ENCODE peak calls at places on chromosome 1, in ten cellular contexts. L is epithelial cell of esophagus, T is dorsolateral prefrontal cortex, J is IMR-90, A is left ventricle myocardium inferior, M is HFF-Myc, G is uterus, D is mammary epithelial cell, V is kidney epithelial cell, Y is WERI-Rb-1. X is an unnamed sample.

GRCh38 chr1:211353562-211354212 is 27.1 kb downstream of the TRAF5 start:
- DNase-seq in J (no peak), L (no peak), V (no peak), T (no peak), A (no peak), G (no peak), D (no peak), M (no peak), Y (no peak), X (no peak)

GRCh38 chr1:31038360-31038759 is 27.2 kb downstream of the PUM1 start:
- DNase-seq in A (no peak), G (no peak), V (no peak), L (peak), J (peak), M (no peak), T (no peak), Y (no peak), D (peak), X (peak)

GRCh38 chr1:2610036-2610720 is 22.6 kb downstream of the MMEL1 start:
- DNase-seq in M (no peak), G (no peak), Y (no peak), T (peak), L (no peak), V (no peak), A (no peak), J (no peak), D (no peak), X (no peak)

GRCh38 chr1:12619396-12620141 is 1.6 kb upstream of the DHRS3 start:
- DNase-seq in T (peak), G (peak), J (peak), M (peak), L (peak), Y (peak), D (peak), V (peak), A (peak), X (no peak)

GRCh38 chr1:37255868-37256267 is 218.5 kb upstream of the ZC3H12A start:
- DNase-seq in T (no peak), Y (no peak), G (no peak), M (no peak), V (no peak), L (no peak), A (no peak), J (no peak), D (no peak), X (no peak)

GRCh38 chr1:30200161-30200560 is 523.2 kb downstream of the MATN1 start:
- DNase-seq in Y (no peak), M (no peak), D (peak), T (no peak), L (no peak), A (no peak), J (no peak), G (no peak), V (no peak), X (no peak)

GRCh38 chr1:208065862-208066261 is 154.9 kb upstream of the CD34 start:
- DNase-seq in V (no peak), A (no peak), T (no peak), Y (no peak), D (no peak), J (peak), L (peak), G (no peak), M (no peak), X (no peak)

GRCh38 chr1:107326823-107327445 is 186.1 kb downstream of the NTNG1 start:
- DNase-seq in T (peak), M (no peak), L (peak), Y (peak), J (no peak), A (no peak), D (peak), G (no peak), V (no peak), X (no peak)

GRCh38 chr1:201774224-201774982 is 54.6 kb upstream of the IPO9 start:
- DNase-seq in D (peak), G (no peak), L (peak), Y (no peak), A (no peak), T (no peak), J (peak), M (no peak), V (no peak), X (no peak)

GRCh38 chr1:199862047-199862446 is 165.5 kb upstream of the NR5A2 start:
- DNase-seq in L (no peak), A (no peak), V (no peak), M (no peak), J (no peak), D (no peak), G (no peak), T (no peak), Y (no peak), X (no peak)

GRCh38 chr1:47201179-47201578 is 11.3 kb upstream of the PDZK1IP1 start:
- DNase-seq in T (no peak), A (no peak), Y (no peak), M (no peak), V (no peak), J (peak), L (no peak), D (no peak), G (no peak), X (no peak)

GRCh38 chr1:15703562-15703961 is 19.4 kb downstream of the PLEKHM2 start:
- DNase-seq in A (peak), D (peak), M (peak), G (peak), V (peak), T (peak), J (peak), Y (no peak), L (peak), X (peak)

GRCh38 chr1:39633422-39633821 is 6.0 kb downstream of the HEYL start:
- DNase-seq in A (no peak), G (no peak), M (no peak), T (no peak), L (no peak), D (no peak), V (no peak), Y (no peak), J (no peak), X (no peak)

GRCh38 chr1:39635205-39635870 is 4.1 kb downstream of the HEYL start:
- DNase-seq in T (no peak), A (peak), L (no peak), D (no peak), V (no peak), M (no peak), G (peak), Y (peak), J (no peak), X (no peak)

GRCh38 chr1:39628807-39629347 is 10.6 kb downstream of the HEYL start:
- DNase-seq in D (no peak), L (no peak), M (no peak), Y (no peak), T (no peak), V (no peak), J (no peak), A (no peak), G (no peak), X (no peak)

GRCh38 chr1:39632491-39633417 is 6.7 kb downstream of the HEYL start:
- DNase-seq in Y (peak), J (peak), D (no peak), A (peak), V (no peak), L (peak), M (no peak), T (no peak), G (peak), X (no peak)

GRCh38 chr1:39631361-39632331 is 7.8 kb downstream of the HEYL start:
- DNase-seq in L (peak), T (no peak), G (no peak), V (no peak), J (no peak), A (no peak), D (no peak), Y (no peak), M (no peak), X (no peak)
- TF ChIP-seq CTCF in L (no peak), T (no peak), G (no peak), V (no peak), J (no peak), A (no peak), D (no peak), Y (no peak), M (no peak), X (no peak)

DNA sequence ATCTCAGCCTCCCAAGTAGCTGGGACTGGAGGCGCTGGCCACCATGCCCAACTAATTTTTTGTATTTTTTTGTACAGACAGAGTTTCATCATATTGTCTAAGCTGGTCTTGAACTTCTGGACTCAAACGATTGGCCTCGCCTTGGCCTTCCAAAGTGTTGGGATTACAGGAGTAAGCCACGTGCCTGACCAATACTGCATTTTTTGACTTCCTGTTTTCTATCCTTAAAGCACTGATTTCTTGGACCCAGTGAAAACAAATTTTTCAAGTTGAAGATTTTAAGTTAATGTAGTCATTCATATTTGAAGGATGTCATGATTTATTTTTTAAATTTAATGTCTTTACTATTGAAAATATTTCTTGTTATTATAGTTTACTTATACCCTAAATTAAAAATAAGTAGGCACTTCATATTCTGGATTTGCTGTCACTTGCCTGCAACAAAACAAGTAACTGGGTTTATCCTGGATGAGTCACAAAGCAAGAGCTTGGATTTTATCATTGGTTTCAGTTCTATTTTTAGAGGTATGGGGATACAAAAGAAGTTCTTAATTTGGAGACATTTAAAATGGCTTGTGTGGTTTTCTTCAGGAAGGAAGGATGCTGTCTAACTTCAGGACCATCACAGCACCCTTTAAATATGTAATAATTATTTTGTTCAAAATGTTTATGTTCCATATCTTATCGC is 2.2 kb upstream of the VPS45 start:
- DNase-seq in L (peak), D (peak), Y (no peak), T (no peak), A (no peak), J (peak), M (no peak), V (no peak), G (no peak), X (peak)
- H3K4me3 ChIP-seq in L (no peak), D (no peak), Y (no peak), T (peak), A (peak), J (no peak), M (no peak), V (no peak), G (no peak), X (no peak)

GRCh38 chr1:17849216-17849615 is 94.1 kb downstream of the ACTL8 start:
- DNase-seq in A (no peak), J (peak), Y (no peak), V (no peak), D (no peak), L (no peak), M (no peak), T (no peak), G (no peak), X (no peak)
- TF ChIP-seq CTCF in A (peak), J (peak), Y (peak), V (peak), D (peak), L (no peak), M (peak), T (no peak), G (no peak), X (peak)

GRCh38 chr1:64917328-64917861 is 49.0 kb downstream of the JAK1 start:
- DNase-seq in J (peak), D (peak), Y (no peak), M (peak), T (no peak), L (peak), V (peak), A (peak), G (peak), X (peak)
- H3K4me3 ChIP-seq in J (no peak), D (no peak), Y (no peak), M (no peak), T (no peak), L (no peak), V (no peak), A (no peak), G (no peak), X (no peak)

GRCh38 chr1:241846862-241847539 is 1.0 kb upstream of the EXO1 start:
- DNase-seq in G (no peak), A (no peak), L (no peak), Y (no peak), T (no peak), J (no peak), V (no peak), D (no peak), M (no peak), X (no peak)

GRCh38 chr1:241849345-241849695 is 1.3 kb downstream of the EXO1 start:
- DNase-seq in M (no peak), G (no peak), T (no peak), D (no peak), A (no peak), V (no peak), J (no peak), L (no peak), Y (no peak), X (no peak)

GRCh38 chr1:241848680-241849344 is 808 bp downstream of the EXO1 start:
- DNase-seq in L (no peak), A (no peak), T (no peak), Y (no peak), V (no peak), M (no peak), D (no peak), J (no peak), G (no peak), X (no peak)

GRCh38 chr1:241847540-241847795 is 536 bp upstream of the EXO1 start:
- DNase-seq in L (no peak), V (no peak), Y (no peak), A (no peak), J (no peak), T (no peak), G (no peak), D (no peak), M (no peak), X (no peak)

GRCh38 chr1:241847796-241848668 is at the start of gene EXO1:
- DNase-seq in D (peak), A (peak), J (peak), T (peak), L (peak), Y (peak), V (peak), G (peak), M (peak), X (peak)
- TF ChIP-seq CTCF in D (peak), A (peak), J (peak), T (peak), L (peak), Y (peak), V (peak), G (peak), M (peak), X (peak)

DNA sequence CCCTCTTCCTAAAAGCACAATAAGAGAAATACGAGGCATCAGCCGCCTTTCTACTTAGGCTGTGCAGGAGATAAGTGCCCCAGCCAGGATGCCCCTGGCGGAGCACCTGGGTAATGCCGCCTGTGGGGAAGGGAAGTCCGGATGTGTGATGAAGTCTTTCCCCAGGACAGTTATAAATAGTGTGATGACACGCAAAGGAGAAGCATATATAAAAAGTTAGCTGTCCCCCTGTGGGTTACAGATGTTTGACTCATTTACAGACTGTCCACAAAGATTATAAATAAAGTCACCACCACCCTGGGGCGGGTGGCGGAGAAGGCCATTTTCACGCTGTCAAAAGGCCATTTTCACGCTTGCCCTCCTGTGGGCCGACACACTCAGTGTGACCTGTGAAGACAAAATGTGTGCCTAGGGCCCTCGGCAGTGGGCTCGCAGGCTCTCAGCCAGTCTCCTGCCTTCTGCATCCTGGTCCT is 6.3 kb downstream of the KCNN3 start:
- DNase-seq in D (no peak), J (peak), Y (peak), A (no peak), V (no peak), G (no peak), M (no peak), T (no peak), L (peak), X (no peak)
- H3K4me3 ChIP-seq in D (no peak), J (no peak), Y (no peak), A (no peak), V (no peak), G (no peak), M (no peak), T (no peak), L (no peak), X (no peak)

DNA sequence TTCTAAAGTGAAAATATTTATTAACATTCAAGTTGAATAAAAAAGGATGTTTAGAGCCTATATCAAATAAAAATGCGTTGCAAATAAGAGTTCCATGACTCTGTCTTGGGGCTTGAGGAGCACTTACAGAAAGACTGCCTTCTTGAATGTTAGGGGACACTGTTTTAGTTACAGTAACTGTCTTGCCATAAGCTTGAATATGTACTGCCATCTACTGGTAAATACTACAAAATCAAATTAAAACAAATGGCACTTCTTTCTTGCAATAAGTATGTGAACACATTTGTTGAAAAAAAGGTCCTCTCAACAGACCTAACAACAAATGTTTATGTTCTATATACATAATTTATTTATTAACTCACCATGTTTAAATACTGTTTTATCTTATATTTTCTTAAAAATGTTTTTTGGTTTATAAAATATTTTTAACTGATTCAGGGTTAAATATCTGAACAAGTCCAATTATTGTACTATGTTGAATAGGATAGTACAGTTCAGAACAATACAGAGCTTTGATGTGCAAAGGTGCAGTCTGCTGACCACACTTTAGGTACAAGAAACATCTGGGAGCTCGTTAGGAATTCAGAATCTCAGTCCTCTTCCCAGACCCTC is 199.5 kb downstream of the LRRIQ3 start:
- DNase-seq in J (peak), V (peak), G (no peak), Y (no peak), M (peak), T (no peak), L (peak), A (no peak), D (peak), X (peak)
- TF ChIP-seq CTCF in J (peak), V (peak), G (no peak), Y (peak), M (no peak), T (peak), L (peak), A (peak), D (peak), X (peak)

X was measured in retinal pigment epithelial cell.